ENCODE peak calls at places on chromosomes 16 and 17, in five cellular contexts. One of them, this sample, is unnamed.

GRCh38 chr16:1075546-1075945 is 3.0 kb downstream of the SSTR5 start:
- DNase-seq in fibroblast of lung: no peak
- DNase-seq in AG04450: no peak
- DNase-seq in bronchial epithelial cell: no peak
- DNase-seq in OCI-LY7: no peak
- DNase-seq in this sample: no peak

GRCh38 chr16:1280783-1281182 is 24.9 kb downstream of the TPSD1 start:
- DNase-seq in bronchial epithelial cell: no peak
- DNase-seq in OCI-LY7: no peak
- DNase-seq in AG04450: no peak
- DNase-seq in fibroblast of lung: no peak
- DNase-seq in this sample: no peak

GRCh38 chr16:30715777-30716445 is 16.9 kb downstream of the SRCAP start:
- DNase-seq in fibroblast of lung: no peak
- DNase-seq in bronchial epithelial cell: peak; percentile 75
- DNase-seq in OCI-LY7: no peak
- DNase-seq in AG04450: no peak
- DNase-seq in this sample: peak; percentile 48

GRCh38 chr16:90042946-90043514 is 23.8 kb upstream of the DBNDD1 start:
- DNase-seq in bronchial epithelial cell: no peak
- DNase-seq in AG04450: no peak
- DNase-seq in fibroblast of lung: no peak
- DNase-seq in OCI-LY7: no peak
- DNase-seq in this sample: peak; percentile 8

GRCh38 chr16:12182202-12182601 is 205.7 kb downstream of the SNX29 start:
- DNase-seq in bronchial epithelial cell: no peak
- DNase-seq in AG04450: no peak
- DNase-seq in OCI-LY7: no peak
- DNase-seq in fibroblast of lung: no peak
- DNase-seq in this sample: no peak

GRCh38 chr17:64073771-64074703 is 53.6 kb upstream of the ICAM2 start:
- DNase-seq in fibroblast of lung: no peak
- DNase-seq in OCI-LY7: peak; percentile 95
- DNase-seq in AG04450: no peak
- DNase-seq in bronchial epithelial cell: no peak
- DNase-seq in this sample: peak; percentile 64

GRCh38 chr17:56047321-56047720 is 106.0 kb upstream of the ANKFN1 start:
- DNase-seq in AG04450: no peak
- DNase-seq in fibroblast of lung: no peak
- DNase-seq in bronchial epithelial cell: no peak
- DNase-seq in OCI-LY7: no peak
- DNase-seq in this sample: no peak

GRCh38 chr16:87190288-87191240 is 126.6 kb downstream of the C16orf95 start:
- DNase-seq in bronchial epithelial cell: no peak
- DNase-seq in AG04450: no peak
- DNase-seq in OCI-LY7: no peak
- DNase-seq in fibroblast of lung: no peak
- DNase-seq in this sample: no peak

GRCh38 chr16:82183004-82183397 is 13.0 kb upstream of the MPHOSPH6 start:
- DNase-seq in AG04450: no peak
- DNase-seq in fibroblast of lung: no peak
- DNase-seq in OCI-LY7: no peak
- DNase-seq in bronchial epithelial cell: peak; percentile 27
- DNase-seq in this sample: no peak

GRCh38 chr17:40058151-40058784 is 4.1 kb upstream of the MED24 start:
- DNase-seq in AG04450: no peak
- DNase-seq in fibroblast of lung: peak; percentile 60
- DNase-seq in OCI-LY7: no peak
- DNase-seq in bronchial epithelial cell: no peak
- DNase-seq in this sample: no peak

GRCh38 chr17:81890447-81891302 is 711 bp downstream of the ALYREF start:
- DNase-seq in fibroblast of lung: no peak
- DNase-seq in OCI-LY7: peak; percentile 71
- DNase-seq in AG04450: no peak
- DNase-seq in bronchial epithelial cell: no peak
- DNase-seq in this sample: no peak

GRCh38 chr17:81905424-81905875 is 3.4 kb downstream of the NPB start:
- DNase-seq in AG04450: no peak
- DNase-seq in fibroblast of lung: no peak
- DNase-seq in OCI-LY7: no peak
- DNase-seq in bronchial epithelial cell: no peak
- DNase-seq in this sample: no peak

GRCh38 chr16:27303256-27304100 is 10.3 kb upstream of the IL4R start:
- DNase-seq in OCI-LY7: no peak
- DNase-seq in bronchial epithelial cell: no peak
- DNase-seq in fibroblast of lung: no peak
- DNase-seq in AG04450: no peak
- DNase-seq in this sample: no peak

GRCh38 chr16:19844945-19845641 is 39.6 kb downstream of the GPRC5B start:
- DNase-seq in OCI-LY7: no peak
- DNase-seq in AG04450: peak; percentile 78
- DNase-seq in bronchial epithelial cell: no peak
- DNase-seq in fibroblast of lung: peak; percentile 86
- DNase-seq in this sample: no peak

GRCh38 chr17:65553009-65553645 is 8.3 kb downstream of the AXIN2 start:
- DNase-seq in OCI-LY7: no peak
- DNase-seq in AG04450: peak; percentile 38
- DNase-seq in fibroblast of lung: no peak
- DNase-seq in bronchial epithelial cell: no peak
- DNase-seq in this sample: no peak

GRCh38 chr17:40551091-40551873 is 14.0 kb downstream of the CCR7 start:
- DNase-seq in fibroblast of lung: peak; percentile 100
- DNase-seq in OCI-LY7: no peak
- DNase-seq in AG04450: peak; percentile 99
- DNase-seq in bronchial epithelial cell: peak; percentile 84
- DNase-seq in this sample: no peak

GRCh38 chr17:58818654-58819053 is 63.0 kb downstream of the PPM1E start:
- DNase-seq in fibroblast of lung: no peak
- DNase-seq in bronchial epithelial cell: no peak
- DNase-seq in AG04450: no peak
- DNase-seq in OCI-LY7: no peak
- DNase-seq in this sample: no peak

GRCh38 chr17:48589060-48589830 is 796 bp downstream of the HOXB3 start:
- DNase-seq in AG04450: no peak
- DNase-seq in fibroblast of lung: peak; percentile 49
- DNase-seq in bronchial epithelial cell: no peak
- DNase-seq in OCI-LY7: no peak
- DNase-seq in this sample: no peak

GRCh38 chr17:48600244-48601098 is 4.3 kb downstream of the HOXB6 start:
- DNase-seq in AG04450: no peak
- DNase-seq in fibroblast of lung: no peak
- DNase-seq in bronchial epithelial cell: no peak
- DNase-seq in OCI-LY7: no peak
- DNase-seq in this sample: no peak

GRCh38 chr17:56536766-56537165 is 56.7 kb upstream of the NOG start:
- DNase-seq in bronchial epithelial cell: no peak
- DNase-seq in OCI-LY7: no peak
- DNase-seq in fibroblast of lung: no peak
- DNase-seq in AG04450: no peak
- DNase-seq in this sample: no peak

GRCh38 chr17:62824290-62825135 is 16.4 kb upstream of the MARCHF10 start:
- DNase-seq in OCI-LY7: no peak
- DNase-seq in fibroblast of lung: peak; percentile 78
- DNase-seq in AG04450: peak; percentile 74
- DNase-seq in bronchial epithelial cell: peak; percentile 97
- DNase-seq in this sample: no peak

GRCh38 chr17:59762022-59762825 is 54.8 kb downstream of the VMP1 start:
- DNase-seq in AG04450: no peak
- DNase-seq in fibroblast of lung: peak; percentile 84
- DNase-seq in bronchial epithelial cell: peak; percentile 87
- DNase-seq in OCI-LY7: no peak
- DNase-seq in this sample: peak; percentile 37

DNA sequence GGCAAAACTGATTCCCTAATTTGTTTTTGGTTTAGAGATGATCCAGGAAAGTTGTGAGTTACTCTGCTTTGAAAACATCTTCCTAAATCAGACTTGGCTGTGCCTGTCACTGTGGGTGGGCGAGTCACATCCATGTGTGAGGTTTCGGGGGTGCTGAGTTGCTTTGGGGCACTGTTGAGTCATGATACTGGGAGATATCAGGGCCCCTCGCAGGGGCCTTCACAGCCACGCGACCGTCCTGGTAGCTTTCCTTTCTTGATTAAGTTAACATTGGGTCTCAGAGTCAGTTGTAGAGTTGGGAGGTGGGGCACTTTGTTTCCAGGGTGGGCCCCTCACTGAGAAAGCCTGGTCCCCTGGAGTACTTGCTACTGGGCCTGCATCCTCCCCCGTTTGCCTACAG is 58.3 kb upstream of the LGALS9 start:
- DNase-seq in AG04450: no peak
- DNase-seq in OCI-LY7: no peak
- DNase-seq in bronchial epithelial cell: no peak
- DNase-seq in fibroblast of lung: no peak
- DNase-seq in this sample: no peak
- TF ChIP-seq CTCF in AG04450: no peak
- TF ChIP-seq CTCF in OCI-LY7: no peak
- TF ChIP-seq CTCF in bronchial epithelial cell: no peak
- TF ChIP-seq CTCF in fibroblast of lung: no peak
- TF ChIP-seq CTCF in this sample: no peak

DNA sequence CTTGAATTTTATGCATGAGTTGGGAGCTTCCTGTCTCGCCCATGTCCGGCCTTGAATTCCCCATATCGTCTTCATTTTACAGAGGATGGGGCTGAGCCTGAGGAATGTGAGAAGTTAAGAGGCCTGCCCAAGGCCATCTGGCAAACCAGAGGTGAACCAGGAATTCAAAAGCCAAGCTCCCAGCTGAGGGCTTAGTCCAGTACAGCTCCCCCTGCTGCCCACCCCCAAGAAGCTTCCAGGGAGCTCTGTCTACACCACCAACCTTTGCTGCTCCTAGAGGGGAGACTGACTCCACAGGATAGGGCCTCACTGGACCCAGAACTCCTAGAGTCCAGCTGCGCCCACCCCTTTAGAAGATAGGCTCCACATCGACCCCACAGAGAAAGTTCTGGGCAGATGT is 20.7 kb upstream of the C16orf78 start:
- DNase-seq in OCI-LY7: peak; percentile 46
- DNase-seq in bronchial epithelial cell: no peak
- DNase-seq in fibroblast of lung: no peak
- DNase-seq in AG04450: no peak
- DNase-seq in this sample: no peak
- TF ChIP-seq CTCF in OCI-LY7: peak; percentile 78
- TF ChIP-seq CTCF in bronchial epithelial cell: no peak
- TF ChIP-seq CTCF in fibroblast of lung: peak; percentile 19
- TF ChIP-seq CTCF in AG04450: peak; percentile 31
- TF ChIP-seq CTCF in this sample: peak; percentile 33

GRCh38 chr17:4566785-4567184 is 6.4 kb upstream of the GGT6 start:
- DNase-seq in bronchial epithelial cell: peak; percentile 51
- DNase-seq in OCI-LY7: peak; percentile 76
- DNase-seq in AG04450: no peak
- DNase-seq in fibroblast of lung: peak; percentile 63
- DNase-seq in this sample: peak; percentile 70
- TF ChIP-seq CTCF in bronchial epithelial cell: peak; percentile 75
- TF ChIP-seq CTCF in OCI-LY7: peak; percentile 90
- TF ChIP-seq CTCF in AG04450: peak; percentile 88
- TF ChIP-seq CTCF in fibroblast of lung: peak; percentile 83
- TF ChIP-seq CTCF in this sample: peak; percentile 83

DNA sequence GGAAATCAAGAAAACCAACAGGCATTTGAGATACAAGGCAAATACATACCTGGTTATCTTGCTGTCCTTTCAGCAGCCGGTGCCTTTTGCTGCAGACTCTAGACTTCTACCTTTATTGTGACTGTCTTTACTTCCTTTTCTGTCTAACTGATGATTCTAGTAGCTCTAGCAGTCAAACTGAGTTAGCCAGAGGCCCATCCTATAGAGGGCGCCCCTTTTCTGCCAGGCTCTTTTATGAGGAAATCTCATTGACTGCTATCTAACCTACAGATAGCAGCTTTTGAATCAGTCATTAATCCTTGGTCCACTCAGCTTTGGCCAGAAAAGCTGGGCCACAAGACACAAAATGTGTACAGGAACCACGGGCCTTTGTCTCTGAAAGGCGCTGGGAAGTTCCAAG is 87.5 kb upstream of the WSB1 start:
- DNase-seq in fibroblast of lung: no peak
- DNase-seq in AG04450: no peak
- DNase-seq in bronchial epithelial cell: no peak
- DNase-seq in OCI-LY7: peak; percentile 36
- DNase-seq in this sample: peak; percentile 21
- TF ChIP-seq CTCF in fibroblast of lung: peak; percentile 17
- TF ChIP-seq CTCF in AG04450: peak; percentile 30
- TF ChIP-seq CTCF in bronchial epithelial cell: peak; percentile 28
- TF ChIP-seq CTCF in OCI-LY7: peak; percentile 72
- TF ChIP-seq CTCF in this sample: peak; percentile 43

GRCh38 chr16:88192601-88193000 is 190.2 kb upstream of the ZNF469 start:
- DNase-seq in fibroblast of lung: no peak
- DNase-seq in bronchial epithelial cell: no peak
- DNase-seq in OCI-LY7: no peak
- DNase-seq in AG04450: no peak
- DNase-seq in this sample: no peak

GRCh38 chr16:88196471-88197400 is 186.0 kb upstream of the ZNF469 start:
- DNase-seq in AG04450: no peak
- DNase-seq in OCI-LY7: no peak
- DNase-seq in bronchial epithelial cell: no peak
- DNase-seq in fibroblast of lung: no peak
- DNase-seq in this sample: no peak

GRCh38 chr16:88195911-88196465 is 186.8 kb upstream of the ZNF469 start:
- DNase-seq in AG04450: no peak
- DNase-seq in bronchial epithelial cell: no peak
- DNase-seq in fibroblast of lung: no peak
- DNase-seq in OCI-LY7: no peak
- DNase-seq in this sample: peak; percentile 32

GRCh38 chr16:88195021-88195581 is 187.7 kb upstream of the ZNF469 start:
- DNase-seq in bronchial epithelial cell: no peak
- DNase-seq in OCI-LY7: no peak
- DNase-seq in fibroblast of lung: peak; percentile 87
- DNase-seq in AG04450: no peak
- DNase-seq in this sample: no peak

DNA sequence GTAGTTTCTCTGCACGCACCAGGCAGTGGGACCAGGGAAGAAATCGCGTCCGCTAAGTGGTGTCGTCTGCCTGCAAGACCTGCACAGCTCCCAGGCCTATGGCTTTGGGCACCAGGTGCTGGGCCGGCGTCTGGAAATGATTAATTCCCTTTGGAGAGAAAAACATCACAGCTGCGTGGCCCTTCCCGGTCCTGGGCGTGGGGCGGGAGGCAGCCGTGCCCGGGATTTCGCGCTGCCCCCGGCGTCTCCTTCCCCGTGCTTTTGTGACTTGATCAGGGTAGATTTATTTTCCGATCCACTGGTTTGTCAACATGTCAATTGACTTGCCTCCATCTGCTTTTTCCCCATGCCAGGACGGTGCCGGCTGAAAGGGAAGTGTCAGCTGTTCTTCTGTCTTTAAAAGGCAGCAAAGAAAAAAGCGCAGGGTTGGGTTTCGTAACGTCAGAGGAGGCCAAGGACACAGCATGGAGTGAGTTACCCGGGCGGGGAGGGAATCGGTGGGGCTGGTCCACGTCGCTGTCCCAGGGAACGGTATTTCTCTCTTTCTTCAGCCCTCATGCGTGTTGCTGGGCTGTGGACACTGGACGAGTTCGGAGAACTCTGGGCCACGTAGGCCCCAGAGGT is 188.2 kb upstream of the ZNF469 start:
- DNase-seq in OCI-LY7: no peak
- DNase-seq in AG04450: no peak
- DNase-seq in bronchial epithelial cell: no peak
- DNase-seq in fibroblast of lung: peak; percentile 81
- DNase-seq in this sample: no peak
- TF ChIP-seq CTCF in OCI-LY7: no peak
- TF ChIP-seq CTCF in AG04450: no peak
- TF ChIP-seq CTCF in bronchial epithelial cell: no peak
- TF ChIP-seq CTCF in fibroblast of lung: no peak
- TF ChIP-seq CTCF in this sample: no peak